ENCODE peak calls at places on chromosomes 12 and 14, in six cellular contexts. L is neural crest cell, M is Calu3, F is GM23338, A is cardiac muscle cell, X is lower lobe of right lung. U is an unnamed sample.

GRCh38 chr14:64113279-64113678 is 180.9 kb downstream of the ESR2 start:
- DNase-seq in L (no peak), M (no peak), F (no peak), A (no peak), X (no peak), U (no peak)

GRCh38 chr14:64800000-64800399 is 79.7 kb downstream of the SPTB start:
- DNase-seq in L (no peak), M (peak; percentile 55), F (peak; percentile 80), A (peak; percentile 48), X (peak; percentile 58), U (peak; percentile 30)

GRCh38 chr12:85835417-85835809 is 796 bp downstream of the RASSF9 start:
- DNase-seq in L (no peak), M (no peak), F (peak; percentile 45), A (peak; percentile 50), X (no peak), U (no peak)

GRCh38 chr12:117998719-117999118 is 17.8 kb upstream of the RFC5 start:
- DNase-seq in L (no peak), M (no peak), F (no peak), A (no peak), X (no peak), U (no peak)

GRCh38 chr14:44428239-44428924 is 78.7 kb downstream of the FSCB start:
- DNase-seq in L (no peak), M (no peak), F (no peak), A (no peak), X (no peak), U (no peak)

GRCh38 chr14:103165323-103165722 is 42.1 kb downstream of the TNFAIP2 start:
- DNase-seq in L (no peak), M (no peak), F (no peak), A (no peak), X (no peak), U (no peak)

GRCh38 chr14:26204954-26205479 is 392.8 kb downstream of the NOVA1 start:
- DNase-seq in L (peak; percentile 40), M (no peak), F (peak; percentile 71), A (peak; percentile 68), X (peak; percentile 39), U (peak; percentile 65)

GRCh38 chr14:84084056-84084590 is 1445.8 kb upstream of the FLRT2 start:
- DNase-seq in L (no peak), M (no peak), F (peak; percentile 54), A (no peak), X (no peak), U (no peak)

GRCh38 chr14:54976316-54976715 is 50.6 kb downstream of the WDHD1 start:
- DNase-seq in L (no peak), M (no peak), F (no peak), A (peak; percentile 85), X (no peak), U (no peak)

GRCh38 chr12:107415834-107416233 is 269.8 kb upstream of the PWP1 start:
- DNase-seq in L (no peak), M (no peak), F (no peak), A (no peak), X (no peak), U (no peak)

GRCh38 chr14:101474563-101475467 is 86.5 kb upstream of the DIO3 start:
- DNase-seq in L (no peak), M (no peak), F (no peak), A (no peak), X (no peak), U (no peak)

GRCh38 chr14:77782202-77782601 is 17.7 kb upstream of the ADCK1 start:
- DNase-seq in L (no peak), M (no peak), F (no peak), A (no peak), X (no peak), U (no peak)

GRCh38 chr14:52272375-52272774 is 4.9 kb downstream of the PTGDR start:
- DNase-seq in L (no peak), M (peak; percentile 16), F (peak; percentile 70), A (peak; percentile 61), X (no peak), U (no peak)

GRCh38 chr14:59585891-59586554 is 9.4 kb upstream of the CCDC175 start:
- DNase-seq in L (no peak), M (no peak), F (no peak), A (peak; percentile 68), X (no peak), U (no peak)

GRCh38 chr14:100375273-100375962 is 52.3 kb downstream of the SLC25A47 start:
- DNase-seq in L (no peak), M (peak; percentile 76), F (peak; percentile 66), A (peak; percentile 99), X (peak; percentile 89), U (peak; percentile 36)

GRCh38 chr14:74962493-74962892 is 7.1 kb upstream of the PGF start:
- DNase-seq in L (no peak), M (no peak), F (no peak), A (no peak), X (no peak), U (no peak)

GRCh38 chr14:35400707-35401421 is 3.7 kb downstream of the NFKBIA start:
- DNase-seq in L (no peak), M (no peak), F (no peak), A (peak; percentile 62), X (no peak), U (no peak)

GRCh38 chr12:109189291-109189690 is 72.9 kb downstream of the ACACB start:
- DNase-seq in L (no peak), M (no peak), F (no peak), A (no peak), X (no peak), U (no peak)

GRCh38 chr12:124028560-124028935 is 55.5 kb downstream of the ZNF664 start:
- DNase-seq in L (no peak), M (no peak), F (no peak), A (no peak), X (no peak), U (no peak)

GRCh38 chr14:21525995-21526671 is at the start of gene SALL2:
- DNase-seq in L (peak; percentile 76), M (peak; percentile 61), F (peak; percentile 99), A (peak; percentile 81), X (peak; percentile 83), U (peak; percentile 87)

GRCh38 chr14:68793734-68794129 is 865 bp upstream of the ZFP36L1 start:
- DNase-seq in L (no peak), M (no peak), F (no peak), A (no peak), X (no peak), U (no peak)

GRCh38 chr12:127711108-127711507 is 555.9 kb upstream of the TMEM132C start:
- DNase-seq in L (peak; percentile 17), M (no peak), F (peak; percentile 37), A (no peak), X (no peak), U (no peak)

GRCh38 chr14:40113671-40114070 is 681.4 kb upstream of the FBXO33 start:
- DNase-seq in L (no peak), M (no peak), F (no peak), A (no peak), X (no peak), U (no peak)

GRCh38 chr12:48997719-48998496 is 1.3 kb downstream of the DDN start:
- DNase-seq in L (no peak), M (peak; percentile 28), F (peak; percentile 74), A (no peak), X (no peak), U (peak; percentile 73)

GRCh38 chr12:10855807-10856206 is 6.5 kb upstream of the PRR4 start:
- DNase-seq in L (no peak), M (no peak), F (no peak), A (no peak), X (no peak), U (no peak)

DNA sequence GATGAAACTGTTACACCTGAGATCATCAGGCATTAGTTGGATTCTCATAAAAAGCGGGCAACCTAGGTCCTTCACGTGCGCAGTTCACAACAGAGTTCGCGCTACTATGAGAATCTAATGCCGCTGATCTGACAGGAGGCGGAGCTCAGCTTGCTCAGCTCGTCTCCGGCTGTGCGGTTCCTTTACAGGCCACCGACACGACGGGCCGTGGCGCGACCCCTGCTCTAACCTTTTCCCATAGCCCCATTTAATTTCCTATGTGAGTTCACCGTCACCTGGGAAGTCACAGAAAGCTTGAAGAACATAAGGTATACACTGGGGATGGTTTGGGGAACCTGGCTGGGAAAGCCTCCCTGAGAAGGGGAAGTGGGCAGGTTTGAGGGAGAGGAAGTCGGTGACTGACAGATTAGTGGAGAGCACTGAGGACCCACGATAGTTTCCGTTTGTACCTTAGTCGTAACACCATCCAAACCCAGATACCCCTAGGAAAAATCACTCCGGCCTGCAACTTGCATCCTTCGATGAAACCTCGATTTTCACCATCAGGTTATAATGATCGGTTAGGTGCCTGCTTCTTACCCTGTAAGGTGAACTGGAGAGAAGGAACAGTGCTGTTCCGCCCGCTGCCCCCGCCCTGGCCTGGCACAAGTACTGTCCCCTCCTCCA is 2.8 kb upstream of the AAAS start:
- DNase-seq in L (no peak), M (no peak), F (peak; percentile 58), A (no peak), X (peak; percentile 58), U (peak; percentile 44)
- TF ChIP-seq CTCF in L (no peak), M (no peak), F (no peak), A (no peak), X (no peak), U (no peak)

GRCh38 chr14:51209457-51209856 is 30.6 kb upstream of the TMX1 start:
- DNase-seq in L (no peak), M (no peak), F (no peak), A (no peak), X (no peak), U (no peak)
- TF ChIP-seq CTCF in L (no peak), M (no peak), F (no peak), A (no peak), X (no peak), U (no peak)

DNA sequence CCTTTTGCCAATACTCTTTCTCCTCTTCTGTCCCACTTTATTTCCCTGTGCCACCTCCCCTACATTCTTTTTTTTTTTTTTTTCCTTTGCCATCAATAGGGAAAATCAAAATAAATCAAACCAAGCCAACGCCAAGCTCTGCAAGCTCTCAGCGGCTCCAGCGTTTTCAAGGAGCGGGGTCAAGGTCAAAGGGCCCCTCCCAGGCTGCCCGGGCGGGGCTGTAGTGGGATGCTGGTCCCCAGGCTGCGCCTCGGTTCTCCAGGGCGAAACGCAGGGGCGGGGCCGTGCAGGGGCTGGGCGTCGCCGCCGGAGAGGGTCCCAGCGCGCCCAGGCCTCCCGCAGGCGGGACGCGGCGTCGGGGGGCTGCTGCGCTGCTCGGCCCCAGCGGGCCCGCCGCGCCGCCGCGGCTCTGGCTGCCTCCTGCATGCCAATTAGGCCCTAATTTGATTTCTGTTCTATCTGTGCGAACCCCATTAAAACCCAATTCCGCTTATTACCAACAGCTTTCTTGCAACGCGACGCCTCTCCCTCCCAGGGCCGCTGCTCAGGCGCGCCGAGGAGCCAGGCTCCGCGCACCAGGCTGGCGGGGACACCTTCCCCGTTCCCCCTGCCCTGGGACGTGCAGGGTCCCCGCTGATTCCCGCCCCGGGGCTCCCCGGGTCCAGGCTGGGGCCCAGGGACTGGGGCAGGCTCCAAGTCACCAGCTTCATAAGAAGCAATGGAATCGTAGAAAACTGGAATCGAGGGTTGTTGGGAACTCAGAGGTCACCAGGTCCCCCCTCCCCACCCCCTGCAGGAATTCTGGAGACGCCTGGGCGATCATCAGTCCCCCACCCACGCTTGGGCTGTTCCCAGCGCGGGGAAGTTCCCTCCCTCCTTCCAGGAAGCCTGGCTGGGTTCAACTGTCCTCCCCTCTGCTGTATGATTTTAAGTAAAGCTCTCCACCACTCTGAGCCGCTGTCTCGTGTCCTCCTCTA is 50.7 kb upstream of the MAP1LC3B2 start:
- DNase-seq in L (peak; percentile 56), M (no peak), F (peak; percentile 79), A (peak; percentile 54), X (peak; percentile 50), U (peak; percentile 87)
- TF ChIP-seq CTCF in L (no peak), M (no peak), F (no peak), A (no peak), X (no peak), U (no peak)

GRCh38 chr12:42104087-42104486 is 40.6 kb downstream of the GXYLT1 start:
- DNase-seq in L (no peak), M (no peak), F (no peak), A (no peak), X (no peak), U (no peak)
- TF ChIP-seq CTCF in L (peak; percentile 39), M (no peak), F (no peak), A (peak; percentile 33), X (no peak), U (no peak)

U was measured in nephron progenitor cell.